ENCODE peak calls at places on chromosomes 12 and 14, in four cellular contexts. K is prostate gland, Z is Panc1, H is upper lobe of left lung. F is an unnamed sample.

GRCh38 chr12:76037130-76038105 is 5.8 kb upstream of the PHLDA1 start:
- DNase-seq in Z (no peak), K (peak; percentile 42), H (no peak), F (no peak)

GRCh38 chr12:115973968-115974765 is 303.3 kb downstream of the MED13L start:
- DNase-seq in H (no peak), Z (no peak), K (no peak), F (no peak)

GRCh38 chr12:93319523-93320045 is 58.1 kb upstream of the NUDT4 start:
- DNase-seq in Z (no peak), K (no peak), H (no peak), F (no peak)

GRCh38 chr14:76564471-76565119 is 188.7 kb downstream of the ESRRB start:
- DNase-seq in K (no peak), H (no peak), Z (no peak), F (no peak)

GRCh38 chr12:572532-572899 is 90.7 kb downstream of the NINJ2 start:
- DNase-seq in H (peak; percentile 16), Z (peak; percentile 17), K (no peak), F (no peak)

GRCh38 chr12:59084758-59085383 is 164.6 kb upstream of the LRIG3 start:
- DNase-seq in H (no peak), K (no peak), Z (no peak), F (no peak)

GRCh38 chr12:32476446-32476845 is 77.1 kb downstream of the FGD4 start:
- DNase-seq in H (peak; percentile 81), Z (no peak), K (no peak), F (no peak)

GRCh38 chr14:61608245-61609142 is 86.8 kb upstream of the HIF1A start:
- DNase-seq in Z (no peak), H (no peak), K (no peak), F (no peak)

GRCh38 chr12:53955036-53955775 is 503 bp downstream of the HOXC12 start:
- DNase-seq in K (no peak), Z (no peak), H (no peak), F (no peak)

GRCh38 chr12:101018540-101018939 is 191.5 kb downstream of the SLC5A8 start:
- DNase-seq in H (no peak), Z (no peak), K (no peak), F (no peak)

GRCh38 chr14:37595809-37596595 is 573 bp downstream of the TTC6 start:
- DNase-seq in H (peak; percentile 90), Z (no peak), K (peak; percentile 92), F (no peak)

DNA sequence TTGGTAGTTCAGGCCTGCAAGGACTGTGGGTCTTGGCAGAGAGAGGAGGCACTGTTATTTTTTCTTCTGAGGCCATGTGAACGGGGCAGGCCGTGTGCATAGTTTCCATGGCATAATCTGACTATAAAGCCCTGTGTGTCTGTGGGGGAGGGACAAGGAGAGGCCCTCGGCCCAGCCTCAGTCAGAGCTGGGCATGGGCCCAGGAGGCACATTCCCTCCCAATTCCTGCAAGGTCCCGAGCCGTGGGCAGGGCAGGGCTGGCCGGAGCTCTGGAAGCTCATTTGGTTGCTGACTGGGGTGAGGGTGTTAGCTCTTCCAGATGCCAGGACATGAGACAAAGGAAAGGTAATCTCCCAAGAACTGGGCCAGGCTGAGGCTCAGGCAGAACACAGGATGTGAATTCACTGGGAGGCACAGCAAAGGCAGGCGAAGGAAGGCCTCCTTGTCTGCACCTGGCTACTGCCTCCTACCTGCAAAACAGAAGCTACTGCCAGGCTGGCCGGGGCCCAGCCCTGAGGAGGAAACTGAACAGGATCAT is 22.0 kb upstream of the PLEKHG3 start:
- DNase-seq in Z (no peak), H (no peak), K (peak; percentile 40), F (peak; percentile 88)
- TF ChIP-seq POLR2AphosphoS5 in Z (no peak), H (no peak), K (peak; percentile 58), F (peak; percentile 72)

GRCh38 chr12:27272375-27273028 is 28.4 kb downstream of the STK38L start:
- DNase-seq in K (no peak), Z (no peak), H (no peak), F (no peak)
- TF ChIP-seq POLR2AphosphoS5 in K (no peak), Z (no peak), H (no peak), F (no peak)

DNA sequence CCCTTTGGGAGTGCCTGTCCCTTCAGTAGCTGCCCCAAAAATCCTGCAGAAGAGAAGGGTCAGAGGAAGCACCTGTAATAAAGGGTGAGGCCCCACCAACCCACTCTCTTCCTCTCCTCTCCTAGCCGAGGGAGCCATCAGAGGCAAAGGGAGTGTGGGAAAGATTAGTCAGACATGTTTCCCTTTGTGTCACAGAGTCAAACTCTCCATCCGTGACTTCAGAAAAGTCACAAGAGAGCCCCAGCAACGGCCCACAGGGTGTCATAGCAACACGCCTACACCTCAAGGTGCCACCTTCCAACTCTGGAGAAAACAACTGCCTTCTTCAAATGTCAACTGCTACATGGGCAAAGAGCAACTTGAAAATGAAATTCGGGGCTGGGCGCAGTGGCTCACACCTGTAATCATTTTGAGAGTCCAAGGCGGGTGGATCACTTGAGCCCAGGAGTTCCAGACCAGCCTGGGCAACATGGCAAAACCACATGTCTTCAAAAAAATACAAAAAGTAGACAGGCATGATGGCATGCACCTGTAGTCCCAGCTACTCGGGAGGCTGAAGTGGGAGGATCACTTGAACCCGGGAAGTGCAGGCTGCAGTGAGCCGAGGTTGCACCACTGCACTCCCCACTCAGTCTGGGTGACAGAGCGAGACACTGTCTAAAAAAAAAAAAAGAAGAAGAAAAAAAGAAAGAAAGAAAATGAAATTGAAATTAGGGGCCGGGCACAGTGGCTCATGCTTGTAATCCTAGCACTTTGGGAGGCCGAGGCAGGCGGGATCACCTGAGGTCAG is 17.7 kb upstream of the CD27 start:
- DNase-seq in K (no peak), H (no peak), Z (no peak), F (no peak)
- TF ChIP-seq POLR2AphosphoS5 in K (no peak), H (no peak), Z (no peak), F (no peak)

GRCh38 chr12:66119229-66119869 is 11.2 kb downstream of the LLPH start:
- DNase-seq in Z (no peak), K (no peak), H (no peak), F (no peak)
- TF ChIP-seq POLR2AphosphoS5 in Z (no peak), K (no peak), H (no peak), F (no peak)

DNA sequence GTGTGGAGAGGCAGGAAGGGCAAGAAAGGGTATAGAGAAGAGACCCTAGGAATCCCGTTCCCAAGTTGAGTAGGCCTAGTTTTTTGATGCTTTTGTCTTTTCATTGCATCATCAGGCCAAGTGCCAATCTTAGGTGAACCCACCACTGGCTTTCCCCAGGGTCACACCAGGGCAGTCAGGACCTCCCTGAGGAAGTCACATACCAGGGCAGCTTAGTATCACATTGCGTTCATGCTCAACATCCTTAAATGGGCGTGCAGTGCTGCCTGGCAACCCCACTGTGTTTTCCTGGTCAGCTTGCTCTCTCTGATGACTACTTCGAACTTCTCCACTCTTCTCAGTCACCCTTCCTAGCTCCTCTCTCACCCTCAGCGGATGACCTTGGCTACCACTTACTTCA is 9.0 kb downstream of the ASIC1 start:
- DNase-seq in H (no peak), Z (no peak), K (no peak), F (peak; percentile 79)
- TF ChIP-seq POLR2AphosphoS5 in H (no peak), Z (no peak), K (no peak), F (no peak)

DNA sequence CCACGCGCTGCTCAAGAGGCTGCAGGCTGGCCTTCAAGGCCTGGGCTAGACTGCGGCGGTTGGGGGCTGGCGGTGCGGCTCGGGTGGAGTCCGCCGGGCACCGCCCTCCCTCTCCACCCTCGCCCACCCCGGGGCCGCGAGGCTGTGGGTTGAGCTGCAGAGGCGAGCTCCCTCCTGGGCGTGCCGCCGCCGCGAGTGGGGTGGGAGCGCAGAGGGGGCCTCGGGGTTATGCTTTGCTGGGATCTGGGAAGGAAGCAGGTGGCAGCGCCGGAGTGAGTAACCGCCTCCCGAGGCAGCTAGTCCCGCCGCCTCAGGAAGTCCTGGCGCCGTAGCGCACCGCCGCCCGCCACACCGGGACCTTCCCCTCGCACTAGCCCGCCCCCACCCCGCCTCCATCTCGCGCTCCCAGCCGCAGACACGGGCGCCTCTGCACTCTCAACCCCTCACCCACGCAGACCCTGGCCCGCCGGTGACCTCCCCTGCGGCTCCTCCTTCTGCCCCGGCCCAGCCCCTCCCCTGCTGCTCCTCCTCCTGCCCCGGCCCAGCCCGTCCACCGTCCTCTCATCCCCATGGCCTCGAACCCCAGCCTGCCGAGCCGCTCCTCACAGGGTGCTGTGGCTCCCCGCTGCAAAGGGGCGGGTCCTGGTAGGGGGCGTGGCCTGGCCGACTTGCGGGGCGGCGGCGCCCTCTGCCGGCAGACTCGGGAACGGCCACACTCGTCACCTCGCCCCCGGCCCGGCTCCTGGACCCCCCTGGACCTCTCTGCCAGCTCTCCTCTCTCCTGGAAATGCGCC is 16.6 kb downstream of the TAMALIN start:
- DNase-seq in Z (no peak), H (peak; percentile 92), K (peak; percentile 83), F (peak; percentile 94)
- TF ChIP-seq POLR2AphosphoS5 in Z (no peak), H (peak; percentile 36), K (peak; percentile 40), F (no peak)

GRCh38 chr12:65624554-65625086 is 199.7 kb upstream of the HMGA2 start:
- DNase-seq in Z (no peak), H (no peak), K (no peak), F (no peak)
- TF ChIP-seq POLR2AphosphoS5 in Z (no peak), H (no peak), K (no peak), F (no peak)